ENCODE peak calls at places on chromosomes 11 and 22, in six cellular contexts. G is Caco-2, L is heart left ventricle, I is RWPE1, P is T-helper 1 cell, V is neural crest cell. W is an unnamed sample.

GRCh38 chr22:36117053-36117554 is 43.5 kb downstream of the APOL3 start:
- DNase-seq in G (no peak), L (no peak), I (no peak), P (no peak), V (no peak), W (no peak)

GRCh38 chr11:106950067-106950491 is 68.2 kb downstream of the GUCY1A2 start:
- DNase-seq in G (no peak), L (peak; percentile 59), I (peak; percentile 65), P (no peak), V (no peak), W (no peak)

GRCh38 chr11:68541983-68542382 is 81.4 kb downstream of the PPP6R3 start:
- DNase-seq in G (no peak), L (no peak), I (no peak), P (no peak), V (no peak), W (no peak)

GRCh38 chr11:64224891-64225607 is 937 bp downstream of the TRPT1 start:
- DNase-seq in G (peak; percentile 45), L (no peak), I (no peak), P (no peak), V (no peak), W (no peak)

GRCh38 chr11:47067401-47067800 is 109.3 kb downstream of the ARFGAP2 start:
- DNase-seq in G (no peak), L (no peak), I (no peak), P (no peak), V (no peak), W (no peak)

GRCh38 chr11:45436966-45437365 is 150.8 kb upstream of the SYT13 start:
- DNase-seq in G (no peak), L (no peak), I (no peak), P (no peak), V (no peak), W (no peak)

GRCh38 chr22:28171135-28171534 is 252.1 kb upstream of the PITPNB start:
- DNase-seq in G (no peak), L (no peak), I (no peak), P (no peak), V (no peak), W (no peak)

GRCh38 chr11:96744697-96745096 is 354.9 kb downstream of the JRKL start:
- DNase-seq in G (no peak), L (no peak), I (no peak), P (no peak), V (no peak), W (no peak)

GRCh38 chr11:117885777-117886176 is 9.3 kb upstream of the FXYD6 start:
- DNase-seq in G (peak; percentile 28), L (peak; percentile 87), I (no peak), P (no peak), V (no peak), W (no peak)

GRCh38 chr11:102421262-102421661 is 31.3 kb downstream of the TMEM123 start:
- DNase-seq in G (no peak), L (no peak), I (no peak), P (no peak), V (no peak), W (no peak)

GRCh38 chr11:69562816-69563215 is 78.1 kb upstream of the CCND1 start:
- DNase-seq in G (no peak), L (no peak), I (no peak), P (no peak), V (no peak), W (no peak)

GRCh38 chr22:40030757-40031092 is 36.0 kb downstream of the FAM83F start:
- DNase-seq in G (no peak), L (no peak), I (no peak), P (no peak), V (no peak), W (no peak)

GRCh38 chr22:45977003-45977395 is at the start of gene WNT7B:
- DNase-seq in G (no peak), L (no peak), I (peak; percentile 63), P (no peak), V (no peak), W (peak; percentile 83)

GRCh38 chr22:29842740-29843139 is 4.7 kb upstream of the ASCC2 start:
- DNase-seq in G (no peak), L (no peak), I (peak; percentile 70), P (no peak), V (no peak), W (no peak)

GRCh38 chr11:2089536-2090165 is 49.5 kb downstream of the IGF2 start:
- DNase-seq in G (no peak), L (no peak), I (peak; percentile 67), P (no peak), V (no peak), W (peak; percentile 29)

GRCh38 chr11:94326947-94327346 is 22.6 kb downstream of the IZUMO1R start:
- DNase-seq in G (no peak), L (no peak), I (no peak), P (no peak), V (no peak), W (no peak)

GRCh38 chr11:32430586-32431357 is 4.6 kb downstream of the WT1 start:
- DNase-seq in G (no peak), L (no peak), I (no peak), P (no peak), V (peak; percentile 5), W (no peak)

GRCh38 chr11:72413914-72414628 is 20.3 kb downstream of the CLPB start:
- DNase-seq in G (peak; percentile 87), L (peak; percentile 92), I (peak; percentile 76), P (peak; percentile 64), V (peak; percentile 62), W (no peak)

GRCh38 chr11:45993438-45994064 is 71.1 kb downstream of the LARGE2 start:
- DNase-seq in G (no peak), L (no peak), I (no peak), P (no peak), V (no peak), W (no peak)

GRCh38 chr11:46207270-46207669 is 70.2 kb upstream of the CREB3L1 start:
- DNase-seq in G (no peak), L (no peak), I (no peak), P (no peak), V (no peak), W (no peak)

GRCh38 chr11:92225563-92226308 is 1.1 kb downstream of the FAT3 start:
- DNase-seq in G (no peak), L (no peak), I (no peak), P (no peak), V (peak; percentile 44), W (peak; percentile 49)

GRCh38 chr11:125457814-125458343 is 38.2 kb downstream of the FEZ1 start:
- DNase-seq in G (no peak), L (peak; percentile 80), I (no peak), P (no peak), V (peak; percentile 28), W (no peak)

GRCh38 chr11:125221499-125221898 is 56.9 kb downstream of the PKNOX2 start:
- DNase-seq in G (no peak), L (no peak), I (no peak), P (no peak), V (no peak), W (no peak)

GRCh38 chr11:95589893-95590612 is 199.5 kb downstream of the FAM76B start:
- DNase-seq in G (no peak), L (no peak), I (no peak), P (no peak), V (no peak), W (no peak)

GRCh38 chr11:30830666-30831065 is 244.5 kb upstream of the MPPED2 start:
- DNase-seq in G (no peak), L (no peak), I (no peak), P (no peak), V (no peak), W (no peak)

GRCh38 chr11:70073881-70074371 is 4.2 kb upstream of the ANO1 start:
- DNase-seq in G (peak; percentile 27), L (no peak), I (no peak), P (no peak), V (no peak), W (peak; percentile 25)

GRCh38 chr11:118896472-118896913 is 12.8 kb downstream of the CXCR5 start:
- DNase-seq in G (peak; percentile 54), L (peak; percentile 61), I (no peak), P (no peak), V (no peak), W (no peak)

GRCh38 chr22:38870312-38870741 is 1.7 kb downstream of the CBX6 start:
- DNase-seq in G (peak; percentile 87), L (peak; percentile 94), I (peak; percentile 59), P (peak; percentile 82), V (peak; percentile 93), W (no peak)

GRCh38 chr11:26953770-26954392 is 40.0 kb upstream of the FIBIN start:
- DNase-seq in G (no peak), L (no peak), I (no peak), P (no peak), V (no peak), W (no peak)

GRCh38 chr11:119120639-119121007 is 757 bp upstream of the HINFP start:
- DNase-seq in G (no peak), L (no peak), I (no peak), P (no peak), V (no peak), W (no peak)

GRCh38 chr11:117191680-117192400 is 7.3 kb upstream of the TAGLN start:
- DNase-seq in G (peak; percentile 42), L (no peak), I (no peak), P (no peak), V (no peak), W (peak; percentile 54)

W was measured in RWPE2.